ENCODE peak calls at places on chromosome 17, in eight cellular contexts. C is lower lobe of right lung; O is K562; V is hepatic stellate cell; L is NCI-H510A treated with DMSO at 0.1 percent for 48 hours; X is cardiac muscle cell; E is activated naive CD4-positive, alpha-beta T cell treated with Interleukin-2 at 50 U/mL for 16 hours; K is ovary. Z is an unnamed sample.

GRCh38 chr17:78294776-78295175 is 63.3 kb downstream of the TMEM235 start:
- DNase-seq in C (no peak), O (no peak), V (no peak), L (no peak), X (peak; percentile 85), E (no peak), K (no peak), Z (no peak)

GRCh38 chr17:41448506-41448905 is 7.7 kb upstream of the KRT38 start:
- DNase-seq in C (no peak), O (no peak), V (no peak), L (no peak), X (peak; percentile 59), E (no peak), K (no peak), Z (no peak)

GRCh38 chr17:31289790-31290189 is 7.2 kb downstream of the OMG start:
- DNase-seq in C (no peak), O (no peak), V (no peak), L (no peak), X (no peak), E (no peak), K (no peak), Z (no peak)

GRCh38 chr17:7235693-7236665 is 1.7 kb upstream of the DVL2 start:
- DNase-seq in C (no peak), O (no peak), V (no peak), L (no peak), X (peak; percentile 36), E (peak; percentile 22), K (peak; percentile 43), Z (no peak)

GRCh38 chr17:38450699-38451029 is 22.4 kb downstream of the ARHGAP23 start:
- DNase-seq in C (no peak), O (no peak), V (no peak), L (no peak), X (no peak), E (no peak), K (no peak), Z (no peak)

GRCh38 chr17:419073-419735 is 66.6 kb upstream of the RPH3AL start:
- DNase-seq in C (no peak), O (no peak), V (no peak), L (no peak), X (no peak), E (no peak), K (no peak), Z (no peak)

GRCh38 chr17:39022961-39023360 is 55.8 kb upstream of the FBXO47 start:
- DNase-seq in C (no peak), O (no peak), V (no peak), L (no peak), X (no peak), E (no peak), K (no peak), Z (no peak)

GRCh38 chr17:79615446-79615845 is 4.6 kb upstream of the RBFOX3 start:
- DNase-seq in C (no peak), O (no peak), V (no peak), L (no peak), X (no peak), E (no peak), K (no peak), Z (no peak)

GRCh38 chr17:77771145-77771544 is 187.4 kb upstream of the TNRC6C start:
- DNase-seq in C (no peak), O (no peak), V (no peak), L (no peak), X (no peak), E (no peak), K (no peak), Z (no peak)

GRCh38 chr17:32909787-32910369 is 18.1 kb upstream of the TMEM98 start:
- DNase-seq in C (no peak), O (peak; percentile 75), V (peak; percentile 79), L (peak; percentile 57), X (peak; percentile 90), E (peak; percentile 62), K (peak; percentile 46), Z (peak; percentile 76)

GRCh38 chr17:57622886-57623433 is 122.1 kb downstream of the CCDC182 start:
- DNase-seq in C (no peak), O (no peak), V (peak; percentile 81), L (no peak), X (peak; percentile 58), E (no peak), K (no peak), Z (no peak)

GRCh38 chr17:8705427-8705826 is 39.2 kb downstream of the CCDC42 start:
- DNase-seq in C (no peak), O (no peak), V (no peak), L (no peak), X (no peak), E (no peak), K (no peak), Z (no peak)

GRCh38 chr17:17349724-17350106 is 46.5 kb downstream of the NT5M start:
- DNase-seq in C (no peak), O (no peak), V (no peak), L (no peak), X (no peak), E (no peak), K (no peak), Z (no peak)

GRCh38 chr17:50473901-50474300 is 4.8 kb upstream of the RSAD1 start:
- DNase-seq in C (peak; percentile 42), O (no peak), V (no peak), L (no peak), X (no peak), E (no peak), K (no peak), Z (no peak)

GRCh38 chr17:59327891-59328290 is 3.6 kb upstream of the YPEL2 start:
- DNase-seq in C (no peak), O (no peak), V (no peak), L (no peak), X (no peak), E (no peak), K (no peak), Z (no peak)

GRCh38 chr17:1179635-1180433 is at the start of gene ABR:
- DNase-seq in C (peak; percentile 73), O (peak; percentile 76), V (no peak), L (no peak), X (peak; percentile 47), E (peak; percentile 58), K (peak; percentile 84), Z (peak; percentile 34)

GRCh38 chr17:66313995-66314659 is 11.7 kb downstream of the PRKCA start:
- DNase-seq in C (no peak), O (no peak), V (no peak), L (no peak), X (no peak), E (peak; percentile 45), K (no peak), Z (no peak)

GRCh38 chr17:47621293-47622178 is 28.2 kb upstream of the KPNB1 start:
- DNase-seq in C (no peak), O (no peak), V (peak; percentile 79), L (no peak), X (peak; percentile 93), E (no peak), K (peak; percentile 47), Z (peak; percentile 78)

GRCh38 chr17:82495844-82496528 is 23.5 kb upstream of the FOXK2 start:
- DNase-seq in C (no peak), O (no peak), V (no peak), L (peak; percentile 89), X (no peak), E (no peak), K (no peak), Z (peak; percentile 37)

GRCh38 chr17:6159541-6160187 is 89.5 kb downstream of the WSCD1 start:
- DNase-seq in C (no peak), O (no peak), V (no peak), L (no peak), X (no peak), E (no peak), K (no peak), Z (no peak)

GRCh38 chr17:50944054-50944901 is 78.1 kb upstream of the TOB1 start:
- DNase-seq in C (peak; percentile 91), O (peak; percentile 95), V (peak; percentile 79), L (peak; percentile 96), X (peak; percentile 49), E (peak; percentile 79), K (peak; percentile 64), Z (peak; percentile 92)

GRCh38 chr17:68207651-68208253 is 40.1 kb upstream of the AMZ2 start:
- DNase-seq in C (no peak), O (no peak), V (no peak), L (no peak), X (no peak), E (no peak), K (peak; percentile 27), Z (no peak)

GRCh38 chr17:57839571-57839923 is 10.3 kb downstream of the MRPS23 start:
- DNase-seq in C (no peak), O (no peak), V (no peak), L (no peak), X (no peak), E (no peak), K (no peak), Z (no peak)

GRCh38 chr17:823501-823902 is 41.3 kb downstream of the MRM3 start:
- DNase-seq in C (no peak), O (no peak), V (no peak), L (no peak), X (no peak), E (no peak), K (no peak), Z (no peak)

GRCh38 chr17:3911271-3912053 is 4.8 kb downstream of the P2RX1 start:
- DNase-seq in C (no peak), O (no peak), V (no peak), L (no peak), X (peak; percentile 33), E (peak; percentile 63), K (no peak), Z (no peak)

GRCh38 chr17:59683283-59683682 is 23.9 kb downstream of the PTRH2 start:
- DNase-seq in C (no peak), O (no peak), V (no peak), L (no peak), X (no peak), E (no peak), K (no peak), Z (no peak)

GRCh38 chr17:49003557-49004511 is 6.6 kb downstream of the IGF2BP1 start:
- DNase-seq in C (no peak), O (peak; percentile 56), V (peak; percentile 67), L (no peak), X (no peak), E (no peak), K (no peak), Z (no peak)

GRCh38 chr17:8739104-8739503 is 5.5 kb downstream of the CCDC42 start:
- DNase-seq in C (no peak), O (no peak), V (no peak), L (no peak), X (no peak), E (no peak), K (no peak), Z (no peak)

GRCh38 chr17:72266099-72266852 is 145.5 kb downstream of the SOX9 start:
- DNase-seq in C (no peak), O (no peak), V (no peak), L (peak; percentile 28), X (no peak), E (no peak), K (no peak), Z (no peak)

GRCh38 chr17:18158022-18158600 is 25.5 kb upstream of the ALKBH5 start:
- DNase-seq in C (peak; percentile 99), O (peak; percentile 93), V (peak; percentile 84), L (no peak), X (peak; percentile 96), E (peak; percentile 93), K (peak; percentile 96), Z (peak; percentile 93)

GRCh38 chr17:45440161-45440859 is 7.6 kb upstream of the ARHGAP27 start:
- DNase-seq in C (no peak), O (peak; percentile 18), V (no peak), L (peak; percentile 82), X (peak; percentile 14), E (no peak), K (no peak), Z (peak; percentile 84)

GRCh38 chr17:75404223-75404738 is 1.2 kb downstream of the GRB2 start:
- DNase-seq in C (peak; percentile 57), O (peak; percentile 51), V (peak; percentile 86), L (peak; percentile 60), X (peak; percentile 85), E (peak; percentile 54), K (peak; percentile 61), Z (peak; percentile 85)

GRCh38 chr17:3935140-3935542 is 18.9 kb upstream of the P2RX1 start:
- DNase-seq in C (peak; percentile 86), O (peak; percentile 41), V (peak; percentile 82), L (peak; percentile 91), X (peak; percentile 89), E (no peak), K (peak; percentile 51), Z (peak; percentile 80)

GRCh38 chr17:27533874-27534815 is 77.9 kb downstream of the KSR1 start:
- DNase-seq in C (no peak), O (no peak), V (peak; percentile 94), L (no peak), X (peak; percentile 66), E (no peak), K (no peak), Z (no peak)